ENCODE peak calls at places on chromosomes 12 and 14, in five cellular contexts. U is substantia nigra; Z is SJSA1; I is CD8-positive, alpha-beta memory T cell; X is PC-9. R is an unnamed sample.
A peak's percentile ranks its signal among the peaks of the same experiment; 100 is the strongest.

GRCh38 chr12:97767347-97767746 is 304.7 kb downstream of the RMST start:
- DNase-seq in U (no peak), Z (no peak), I (no peak), X (no peak), R (no peak)

GRCh38 chr14:54881235-54881760 is 21.3 kb downstream of the GCH1 start:
- DNase-seq in U (no peak), Z (no peak), I (no peak), X (no peak), R (no peak)

GRCh38 chr14:85439696-85440328 is 90.1 kb upstream of the FLRT2 start:
- DNase-seq in U (no peak), Z (peak; percentile 66), I (no peak), X (no peak), R (no peak)

GRCh38 chr12:50734409-50735263 is 29.3 kb upstream of the ATF1 start:
- DNase-seq in U (peak; percentile 5), Z (no peak), I (no peak), X (peak; percentile 18), R (no peak)

GRCh38 chr14:101813833-101814232 is 52.3 kb downstream of the PPP2R5C start:
- DNase-seq in U (no peak), Z (no peak), I (no peak), X (no peak), R (no peak)

GRCh38 chr12:48736456-48736855 is 19.9 kb upstream of the CCNT1 start:
- DNase-seq in U (no peak), Z (no peak), I (no peak), X (no peak), R (no peak)

GRCh38 chr14:99234982-99235491 is 37.0 kb downstream of the BCL11B start:
- DNase-seq in U (no peak), Z (no peak), I (peak; percentile 86), X (no peak), R (no peak)

GRCh38 chr12:53967451-53968059 is 5.4 kb upstream of the HOXC11 start:
- DNase-seq in U (no peak), Z (no peak), I (no peak), X (no peak), R (no peak)

GRCh38 chr12:89765959-89766824 is 57.6 kb upstream of the ATP2B1 start:
- DNase-seq in U (no peak), Z (no peak), I (no peak), X (no peak), R (no peak)
- H3K27ac ChIP-seq in U (no peak overlapping the region), Z (no peak overlapping the region), I (no peak overlapping the region), X (no peak overlapping the region), R (no peak overlapping the region)

DNA sequence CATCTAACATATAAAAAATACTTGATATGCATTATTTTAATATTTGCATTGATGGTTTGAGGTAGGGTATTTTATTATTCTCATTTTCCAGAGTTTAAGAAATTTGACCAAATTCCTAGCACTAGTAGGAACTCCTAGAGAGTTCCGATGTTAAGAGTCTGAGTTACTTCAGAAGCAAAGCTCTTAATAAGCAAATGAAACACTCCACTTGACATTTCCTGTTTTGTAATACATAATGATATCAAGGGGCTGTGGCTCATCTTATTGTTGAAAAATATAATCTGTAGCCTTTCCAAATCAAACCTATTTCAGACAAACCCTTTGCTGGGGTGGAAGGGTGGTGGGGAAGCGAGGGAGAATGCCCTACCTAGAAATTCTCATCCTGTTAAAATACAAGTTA is 355.5 kb downstream of the DIO2 start:
- DNase-seq in U (no peak), Z (no peak), I (no peak), X (no peak), R (no peak)
- H3K27ac ChIP-seq in U (no peak overlapping the region), Z (peak overlapping the region; percentile 26), I (no peak overlapping the region), X (no peak overlapping the region), R (no peak overlapping the region)

GRCh38 chr12:120238224-120238616 is 27.3 kb downstream of the PXN start:
- DNase-seq in U (no peak), Z (no peak), I (no peak), X (no peak), R (no peak)
- H3K27ac ChIP-seq in U (no peak overlapping the region), Z (peak overlapping the region; percentile 87), I (peak overlapping the region; percentile 3), X (no peak overlapping the region), R (no peak overlapping the region)

GRCh38 chr14:105274600-105274999 is 26.2 kb downstream of the BRF1 start:
- DNase-seq in U (no peak), Z (no peak), I (no peak), X (no peak), R (no peak)

GRCh38 chr14:105272623-105273022 is 24.3 kb downstream of the BTBD6 start:
- DNase-seq in U (no peak), Z (no peak), I (no peak), X (no peak), R (no peak)

GRCh38 chr14:105271224-105271890 is 23.0 kb downstream of the BTBD6 start:
- DNase-seq in U (peak; percentile 40), Z (no peak), I (no peak), X (no peak), R (no peak)

GRCh38 chr14:105273062-105273461 is 24.7 kb downstream of the BTBD6 start:
- DNase-seq in U (no peak), Z (no peak), I (no peak), X (peak; percentile 45), R (no peak)

GRCh38 chr14:105275267-105275946 is 25.4 kb downstream of the BRF1 start:
- DNase-seq in U (no peak), Z (no peak), I (no peak), X (no peak), R (no peak)
- H3K27ac ChIP-seq in U (peak overlapping the region; percentile 16), Z (no peak overlapping the region), I (no peak overlapping the region), X (no peak overlapping the region), R (no peak overlapping the region)

GRCh38 chr14:57963071-57963470 is 97.2 kb upstream of the SLC35F4 start:
- DNase-seq in U (no peak), Z (no peak), I (no peak), X (no peak), R (no peak)
- H3K27ac ChIP-seq in U (no peak overlapping the region), Z (no peak overlapping the region), I (no peak overlapping the region), X (no peak overlapping the region), R (no peak overlapping the region)

GRCh38 chr12:2190896-2191533 is 138.2 kb downstream of the CACNA1C start:
- DNase-seq in U (no peak), Z (no peak), I (no peak), X (no peak), R (no peak)

GRCh38 chr12:2190085-2190484 is 137.3 kb downstream of the CACNA1C start:
- DNase-seq in U (no peak), Z (no peak), I (no peak), X (no peak), R (no peak)

GRCh38 chr12:2194060-2194459 is 141.3 kb downstream of the CACNA1C start:
- DNase-seq in U (no peak), Z (no peak), I (no peak), X (no peak), R (no peak)

GRCh38 chr12:2192231-2192630 is 139.4 kb downstream of the CACNA1C start:
- DNase-seq in U (no peak), Z (no peak), I (no peak), X (no peak), R (no peak)

DNA sequence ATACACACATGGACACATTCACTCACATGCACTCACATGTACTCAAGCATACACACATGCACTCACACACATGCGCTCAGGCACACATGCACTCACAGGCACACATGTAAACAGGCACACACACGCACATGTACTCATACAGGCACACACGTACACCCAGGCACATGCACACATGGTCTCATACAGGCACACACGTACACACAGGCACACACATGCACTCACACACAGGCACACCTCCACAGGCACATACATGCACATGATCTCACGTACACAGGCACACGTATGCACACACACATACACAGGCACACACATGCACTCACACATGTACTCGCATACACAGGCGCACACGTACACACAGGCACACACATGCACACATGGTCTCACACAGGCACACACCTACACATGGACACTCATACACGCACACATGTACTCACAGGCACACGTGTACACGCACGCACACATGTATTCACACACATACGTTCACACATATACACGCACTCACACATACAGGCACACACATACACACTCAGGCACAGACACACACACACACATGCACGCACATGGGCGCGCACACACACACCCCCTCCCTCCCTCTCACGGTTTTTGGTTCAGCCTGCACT is 138.9 kb downstream of the CACNA1C start:
- DNase-seq in U (no peak), Z (no peak), I (no peak), X (no peak), R (no peak)
- H3K27ac ChIP-seq in U (no peak overlapping the region), Z (no peak overlapping the region), I (no peak overlapping the region), X (no peak overlapping the region), R (no peak overlapping the region)